ENCODE peak calls at places on chromosome 21, in six cellular contexts. One of them, this sample, is unnamed.

GRCh38 chr21:36035381-36035791 is 24.9 kb downstream of the SETD4 start:
- DNase-seq in neuronal stem cell: no peak
- DNase-seq in left ventricle myocardium inferior: no peak
- DNase-seq in esophagus squamous epithelium: no peak
- DNase-seq in neural progenitor cell: peak; percentile 52
- DNase-seq in heart right ventricle: no peak
- DNase-seq in this sample: no peak

GRCh38 chr21:43611598-43612369 is 47.5 kb downstream of the HSF2BP start:
- DNase-seq in neuronal stem cell: peak; percentile 32
- DNase-seq in left ventricle myocardium inferior: peak; percentile 70
- DNase-seq in esophagus squamous epithelium: no peak
- DNase-seq in neural progenitor cell: peak; percentile 78
- DNase-seq in heart right ventricle: peak; percentile 67
- DNase-seq in this sample: no peak

GRCh38 chr21:38878394-38879179 is 72.9 kb downstream of the ETS2 start:
- DNase-seq in neuronal stem cell: no peak
- DNase-seq in left ventricle myocardium inferior: no peak
- DNase-seq in esophagus squamous epithelium: no peak
- DNase-seq in neural progenitor cell: no peak
- DNase-seq in heart right ventricle: no peak
- DNase-seq in this sample: no peak

GRCh38 chr21:14630556-14631069 is 84.5 kb upstream of the SAMSN1 start:
- DNase-seq in neuronal stem cell: no peak
- DNase-seq in left ventricle myocardium inferior: no peak
- DNase-seq in esophagus squamous epithelium: no peak
- DNase-seq in neural progenitor cell: no peak
- DNase-seq in heart right ventricle: no peak
- DNase-seq in this sample: no peak

GRCh38 chr21:14545906-14546480 is at the start of gene SAMSN1:
- DNase-seq in neuronal stem cell: no peak
- DNase-seq in left ventricle myocardium inferior: no peak
- DNase-seq in esophagus squamous epithelium: peak; percentile 22
- DNase-seq in neural progenitor cell: no peak
- DNase-seq in heart right ventricle: no peak
- DNase-seq in this sample: peak; percentile 70

GRCh38 chr21:16419188-16419874 is 689.5 kb downstream of the USP25 start:
- DNase-seq in neuronal stem cell: no peak
- DNase-seq in left ventricle myocardium inferior: peak; percentile 66
- DNase-seq in esophagus squamous epithelium: no peak
- DNase-seq in neural progenitor cell: peak; percentile 3
- DNase-seq in heart right ventricle: peak; percentile 90
- DNase-seq in this sample: no peak

GRCh38 chr21:39663742-39664492 is 51.2 kb downstream of the B3GALT5 start:
- DNase-seq in neuronal stem cell: no peak
- DNase-seq in left ventricle myocardium inferior: no peak
- DNase-seq in esophagus squamous epithelium: no peak
- DNase-seq in neural progenitor cell: no peak
- DNase-seq in heart right ventricle: no peak
- DNase-seq in this sample: no peak

GRCh38 chr21:31911138-31911907 is 38.5 kb downstream of the HUNK start:
- DNase-seq in neuronal stem cell: no peak
- DNase-seq in left ventricle myocardium inferior: no peak
- DNase-seq in esophagus squamous epithelium: no peak
- DNase-seq in neural progenitor cell: no peak
- DNase-seq in heart right ventricle: no peak
- DNase-seq in this sample: no peak

GRCh38 chr21:36125513-36126121 is 9.3 kb upstream of the CBR3 start:
- DNase-seq in neuronal stem cell: no peak
- DNase-seq in left ventricle myocardium inferior: peak; percentile 40
- DNase-seq in esophagus squamous epithelium: no peak
- DNase-seq in neural progenitor cell: peak; percentile 53
- DNase-seq in heart right ventricle: peak; percentile 45
- DNase-seq in this sample: peak; percentile 31

GRCh38 chr21:26041441-26042180 is 129.0 kb downstream of the APP start:
- DNase-seq in neuronal stem cell: no peak
- DNase-seq in left ventricle myocardium inferior: no peak
- DNase-seq in esophagus squamous epithelium: no peak
- DNase-seq in neural progenitor cell: no peak
- DNase-seq in heart right ventricle: no peak
- DNase-seq in this sample: no peak

GRCh38 chr21:18493420-18493819 is 89.8 kb upstream of the TMPRSS15 start:
- DNase-seq in neuronal stem cell: no peak
- DNase-seq in left ventricle myocardium inferior: no peak
- DNase-seq in esophagus squamous epithelium: no peak
- DNase-seq in neural progenitor cell: no peak
- DNase-seq in heart right ventricle: no peak
- DNase-seq in this sample: no peak

GRCh38 chr21:15330872-15331271 is 266.1 kb upstream of the NRIP1 start:
- DNase-seq in neuronal stem cell: no peak
- DNase-seq in left ventricle myocardium inferior: no peak
- DNase-seq in esophagus squamous epithelium: no peak
- DNase-seq in neural progenitor cell: no peak
- DNase-seq in heart right ventricle: no peak
- DNase-seq in this sample: no peak

GRCh38 chr21:32237021-32237420 is 41.8 kb downstream of the MIS18A start:
- DNase-seq in neuronal stem cell: no peak
- DNase-seq in left ventricle myocardium inferior: no peak
- DNase-seq in esophagus squamous epithelium: no peak
- DNase-seq in neural progenitor cell: no peak
- DNase-seq in heart right ventricle: no peak
- DNase-seq in this sample: no peak

GRCh38 chr21:33021150-33021549 is 4.6 kb upstream of the OLIG2 start:
- DNase-seq in neuronal stem cell: no peak
- DNase-seq in left ventricle myocardium inferior: no peak
- DNase-seq in esophagus squamous epithelium: no peak
- DNase-seq in neural progenitor cell: no peak
- DNase-seq in heart right ventricle: no peak
- DNase-seq in this sample: no peak

GRCh38 chr21:26513212-26513611 is 59.9 kb downstream of the CYYR1 start:
- DNase-seq in neuronal stem cell: no peak
- DNase-seq in left ventricle myocardium inferior: no peak
- DNase-seq in esophagus squamous epithelium: no peak
- DNase-seq in neural progenitor cell: no peak
- DNase-seq in heart right ventricle: no peak
- DNase-seq in this sample: no peak

GRCh38 chr21:27320868-27321267 is 354.0 kb upstream of the ADAMTS5 start:
- DNase-seq in neuronal stem cell: no peak
- DNase-seq in left ventricle myocardium inferior: no peak
- DNase-seq in esophagus squamous epithelium: no peak
- DNase-seq in neural progenitor cell: no peak
- DNase-seq in heart right ventricle: no peak
- DNase-seq in this sample: no peak

GRCh38 chr21:39670741-39671140 is 58.0 kb downstream of the B3GALT5 start:
- DNase-seq in neuronal stem cell: no peak
- DNase-seq in left ventricle myocardium inferior: no peak
- DNase-seq in esophagus squamous epithelium: no peak
- DNase-seq in neural progenitor cell: no peak
- DNase-seq in heart right ventricle: no peak
- DNase-seq in this sample: no peak

GRCh38 chr21:25964009-25964408 is 206.6 kb downstream of the APP start:
- DNase-seq in neuronal stem cell: no peak
- DNase-seq in left ventricle myocardium inferior: no peak
- DNase-seq in esophagus squamous epithelium: no peak
- DNase-seq in neural progenitor cell: no peak
- DNase-seq in heart right ventricle: peak; percentile 27
- DNase-seq in this sample: no peak

GRCh38 chr21:34939673-34940321 is 109.3 kb downstream of the RUNX1 start:
- DNase-seq in neuronal stem cell: no peak
- DNase-seq in left ventricle myocardium inferior: no peak
- DNase-seq in esophagus squamous epithelium: no peak
- DNase-seq in neural progenitor cell: no peak
- DNase-seq in heart right ventricle: no peak
- DNase-seq in this sample: no peak
- H3K4me1 ChIP-seq in neuronal stem cell: no peaks in the 10 kb centered on the region
- H3K4me1 ChIP-seq in left ventricle myocardium inferior: no peaks in the 10 kb centered on the region
- H3K4me1 ChIP-seq in esophagus squamous epithelium: no peaks in the 10 kb centered on the region
- H3K4me1 ChIP-seq in neural progenitor cell: peaks cover 21% of the 10 kb centered on the region
- H3K4me1 ChIP-seq in heart right ventricle: no peaks in the 10 kb centered on the region
- H3K4me1 ChIP-seq in this sample: peaks cover 89% of the 10 kb centered on the region

GRCh38 chr21:41750532-41751151 is 16.2 kb downstream of the RIPK4 start:
- DNase-seq in neuronal stem cell: no peak
- DNase-seq in left ventricle myocardium inferior: peak; percentile 10
- DNase-seq in esophagus squamous epithelium: no peak
- DNase-seq in neural progenitor cell: no peak
- DNase-seq in heart right ventricle: no peak
- DNase-seq in this sample: no peak
- H3K4me3 ChIP-seq in neuronal stem cell: no peak overlapping the region
- H3K4me3 ChIP-seq in left ventricle myocardium inferior: no peak overlapping the region
- H3K4me3 ChIP-seq in esophagus squamous epithelium: no peak overlapping the region
- H3K4me3 ChIP-seq in neural progenitor cell: no peak overlapping the region
- H3K4me3 ChIP-seq in heart right ventricle: no peak overlapping the region
- H3K4me3 ChIP-seq in this sample: no peak overlapping the region

GRCh38 chr21:42315296-42315891 is at the start of gene TFF3:
- DNase-seq in neuronal stem cell: no peak
- DNase-seq in left ventricle myocardium inferior: no peak
- DNase-seq in esophagus squamous epithelium: no peak
- DNase-seq in neural progenitor cell: peak; percentile 46
- DNase-seq in heart right ventricle: no peak
- DNase-seq in this sample: no peak
- H3K27me3 ChIP-seq in neuronal stem cell: no peaks in the 10 kb centered on the region
- H3K27me3 ChIP-seq in left ventricle myocardium inferior: peaks cover 3% of the 10 kb centered on the region
- H3K27me3 ChIP-seq in esophagus squamous epithelium: no peaks in the 10 kb centered on the region
- H3K27me3 ChIP-seq in neural progenitor cell: peaks cover under 1% of the 10 kb centered on the region
- H3K27me3 ChIP-seq in heart right ventricle: no peaks in the 10 kb centered on the region
- H3K27me3 ChIP-seq in this sample: no peaks in the 10 kb centered on the region

DNA sequence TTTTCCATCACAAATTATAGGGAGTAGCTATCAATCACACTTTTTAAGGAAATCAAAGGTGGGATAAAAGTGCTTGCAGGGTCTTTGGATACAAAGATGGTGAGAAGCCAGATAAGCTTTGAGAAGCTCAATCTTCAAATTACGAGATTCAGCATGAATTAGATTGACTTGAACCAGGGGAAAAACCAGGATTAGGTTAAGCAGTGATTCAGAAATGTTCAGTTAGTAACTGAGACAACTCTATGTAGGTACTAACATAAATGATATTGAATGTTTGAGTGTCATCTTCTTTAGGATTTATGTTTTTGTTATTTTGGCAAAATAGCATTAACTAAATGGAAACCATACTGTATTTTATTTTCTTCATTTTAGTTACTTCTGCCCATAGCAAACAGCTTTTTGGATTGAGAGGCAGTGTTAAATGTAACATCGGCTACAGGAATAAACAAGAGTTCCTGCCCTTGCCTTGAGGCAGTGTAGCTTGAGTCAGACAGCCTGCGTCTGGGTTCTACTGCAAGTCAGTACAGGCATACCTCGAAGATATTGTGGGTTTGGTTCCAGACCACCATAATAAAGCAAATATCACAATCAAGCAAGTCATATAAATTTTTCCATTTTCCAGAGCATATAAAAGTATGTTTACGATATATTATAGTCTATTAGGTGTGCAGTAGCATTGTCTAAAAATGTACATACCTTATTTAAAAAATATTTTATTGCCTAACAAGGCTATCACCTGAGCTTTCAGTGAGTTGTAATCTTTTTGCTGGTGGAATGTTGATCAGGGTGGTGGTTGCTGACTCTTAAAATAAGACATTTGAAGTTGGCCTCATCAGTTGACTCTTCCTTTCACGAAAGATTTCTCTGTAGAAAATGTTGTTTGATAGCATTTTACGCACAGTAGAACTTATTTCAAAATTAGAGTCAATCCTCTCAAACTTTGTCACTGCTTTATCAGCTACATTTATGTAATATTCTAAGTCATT is 36.9 kb upstream of the BACH1 start:
- DNase-seq in neuronal stem cell: no peak
- DNase-seq in left ventricle myocardium inferior: no peak
- DNase-seq in esophagus squamous epithelium: no peak
- DNase-seq in neural progenitor cell: no peak
- DNase-seq in heart right ventricle: no peak
- DNase-seq in this sample: no peak
- H3K4me1 ChIP-seq in neuronal stem cell: no peaks in the 10 kb centered on the region
- H3K4me1 ChIP-seq in left ventricle myocardium inferior: peaks cover 8% of the 10 kb centered on the region
- H3K4me1 ChIP-seq in esophagus squamous epithelium: no peaks in the 10 kb centered on the region
- H3K4me1 ChIP-seq in neural progenitor cell: no peaks in the 10 kb centered on the region
- H3K4me1 ChIP-seq in heart right ventricle: no peaks in the 10 kb centered on the region
- H3K4me1 ChIP-seq in this sample: no peaks in the 10 kb centered on the region

GRCh38 chr21:41508415-41509205 is 652 bp upstream of the TMPRSS2 start:
- DNase-seq in neuronal stem cell: no peak
- DNase-seq in left ventricle myocardium inferior: no peak
- DNase-seq in esophagus squamous epithelium: no peak
- DNase-seq in neural progenitor cell: no peak
- DNase-seq in heart right ventricle: no peak
- DNase-seq in this sample: no peak

GRCh38 chr21:41509206-41509496 is 1.2 kb upstream of the TMPRSS2 start:
- DNase-seq in neuronal stem cell: no peak
- DNase-seq in left ventricle myocardium inferior: no peak
- DNase-seq in esophagus squamous epithelium: no peak
- DNase-seq in neural progenitor cell: no peak
- DNase-seq in heart right ventricle: no peak
- DNase-seq in this sample: no peak

GRCh38 chr21:41506526-41507520 is 1.1 kb downstream of the TMPRSS2 start:
- DNase-seq in neuronal stem cell: peak; percentile 27
- DNase-seq in left ventricle myocardium inferior: no peak
- DNase-seq in esophagus squamous epithelium: no peak
- DNase-seq in neural progenitor cell: peak; percentile 74
- DNase-seq in heart right ventricle: no peak
- DNase-seq in this sample: no peak

GRCh38 chr21:41506005-41506404 is 2.0 kb downstream of the TMPRSS2 start:
- DNase-seq in neuronal stem cell: no peak
- DNase-seq in left ventricle myocardium inferior: no peak
- DNase-seq in esophagus squamous epithelium: no peak
- DNase-seq in neural progenitor cell: no peak
- DNase-seq in heart right ventricle: no peak
- DNase-seq in this sample: no peak

DNA sequence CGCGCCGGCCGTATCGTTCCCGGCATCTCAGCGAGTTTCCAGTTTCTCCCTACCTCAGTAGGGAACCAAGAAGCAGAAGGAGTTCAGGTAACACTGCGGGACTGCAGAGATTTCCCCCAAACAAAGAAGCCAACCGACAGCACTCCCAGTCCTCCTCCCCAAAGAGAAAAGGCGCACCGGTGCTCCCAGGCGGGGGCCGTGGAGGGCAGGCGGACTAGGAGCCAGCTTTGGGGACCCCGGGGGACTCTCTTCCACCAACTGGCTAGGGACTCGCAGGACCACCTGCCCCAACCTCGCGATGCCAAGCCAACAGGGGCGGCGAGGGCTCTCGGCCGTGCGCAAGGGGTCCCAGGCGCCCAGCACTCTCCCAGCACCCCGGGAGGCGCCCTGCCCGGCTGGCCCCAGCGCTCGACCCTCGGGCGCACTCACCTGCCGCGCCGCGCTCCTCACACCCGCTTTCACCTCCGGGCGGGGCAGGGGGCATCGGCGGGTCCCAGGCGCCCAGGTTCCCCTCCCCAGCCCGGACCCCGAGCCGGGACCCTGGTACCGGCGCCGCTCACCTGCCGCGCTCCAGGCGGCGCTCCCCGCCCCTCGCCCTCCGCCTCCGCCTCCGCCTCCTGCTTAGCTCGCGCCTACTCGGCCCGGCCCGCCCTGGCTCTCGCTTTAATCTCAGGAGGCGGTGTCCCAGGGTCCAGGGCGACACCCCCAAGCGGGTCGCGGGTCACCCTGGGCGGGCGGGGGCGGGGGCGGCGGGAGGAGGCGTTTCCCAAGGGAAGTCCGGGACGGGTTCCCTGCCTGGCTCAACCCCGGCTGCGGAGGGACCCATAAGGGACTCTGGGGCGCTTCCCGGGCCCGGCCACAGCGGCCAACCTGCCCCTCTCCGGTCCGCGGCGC is at the start of gene TMPRSS2:
- DNase-seq in neuronal stem cell: peak; percentile 30
- DNase-seq in left ventricle myocardium inferior: no peak
- DNase-seq in esophagus squamous epithelium: no peak
- DNase-seq in neural progenitor cell: peak; percentile 72
- DNase-seq in heart right ventricle: no peak
- DNase-seq in this sample: no peak
- H3K4me3 ChIP-seq in neuronal stem cell: peak within 1 kb of the TSS; percentile 82
- H3K4me3 ChIP-seq in left ventricle myocardium inferior: peak within 1 kb of the TSS; percentile 56
- H3K4me3 ChIP-seq in esophagus squamous epithelium: peak within 1 kb of the TSS; percentile 46
- H3K4me3 ChIP-seq in neural progenitor cell: peak within 1 kb of the TSS; percentile 68
- H3K4me3 ChIP-seq in heart right ventricle: peak within 1 kb of the TSS; percentile 9
- H3K4me3 ChIP-seq in this sample: no peak within 1 kb of the TSS